ENCODE peak calls at places on chromosomes 16 and 17, in four cellular contexts. U is esophagus squamous epithelium, X is PC-9, M is MM.1S. Z is an unnamed sample. For H3K4me1, the result is how much of the 10 kb centered on the place peaks cover.

GRCh38 chr16:1338119-1338730 is 4.8 kb downstream of the BAIAP3 start:
- DNase-seq in U (no peak), X (peak), M (no peak), Z (no peak)

GRCh38 chr16:19136549-19137196 is 22.9 kb downstream of the ITPRIPL2 start:
- DNase-seq in U (no peak), X (peak), M (no peak), Z (no peak)

GRCh38 chr16:58107228-58107627 is 22.0 kb downstream of the CFAP20 start:
- DNase-seq in U (no peak), X (no peak), M (no peak), Z (no peak)

GRCh38 chr16:46785076-46785845 is 37.1 kb upstream of the MYLK3 start:
- DNase-seq in U (no peak), X (no peak), M (no peak), Z (no peak)

GRCh38 chr17:74592087-74592990 is at the start of gene CD300LD:
- DNase-seq in U (no peak), X (no peak), M (no peak), Z (no peak)

GRCh38 chr16:80804451-80805383 is at the start of gene CDYL2:
- DNase-seq in U (no peak), X (no peak), M (peak), Z (peak)

GRCh38 chr16:49495151-49495566 is 121.6 kb downstream of the C16orf78 start:
- DNase-seq in U (no peak), X (no peak), M (no peak), Z (no peak)

GRCh38 chr17:79842656-79843474 is 3.6 kb upstream of the CBX4 start:
- DNase-seq in U (no peak), X (no peak), M (no peak), Z (no peak)

GRCh38 chr17:21549107-21549687 is 143.1 kb upstream of the KCNJ18 start:
- DNase-seq in U (no peak), X (no peak), M (no peak), Z (no peak)

GRCh38 chr17:13786000-13786598 is 184.4 kb upstream of the HS3ST3A1 start:
- DNase-seq in U (no peak), X (no peak), M (no peak), Z (no peak)

GRCh38 chr16:28537964-28538732 is 626 bp downstream of the NUPR1 start:
- DNase-seq in U (no peak), X (no peak), M (no peak), Z (peak)

GRCh38 chr17:14038206-14038605 is 31.1 kb upstream of the COX10 start:
- DNase-seq in U (no peak), X (no peak), M (no peak), Z (no peak)

GRCh38 chr17:80426671-80427326 is 11.8 kb downstream of the ENDOV start:
- DNase-seq in U (no peak), X (no peak), M (peak), Z (peak)

GRCh38 chr17:879546-879945 is 97.4 kb downstream of the MRM3 start:
- DNase-seq in U (no peak), X (peak), M (peak), Z (peak)

GRCh38 chr17:79620207-79621038 is 9.6 kb upstream of the RBFOX3 start:
- DNase-seq in U (no peak), X (no peak), M (no peak), Z (peak)

GRCh38 chr17:75771334-75772281 is 6.6 kb upstream of the GALK1 start:
- DNase-seq in U (no peak), X (no peak), M (no peak), Z (peak)

GRCh38 chr16:9364721-9365693 is 273.6 kb downstream of the HAPSTR1 start:
- DNase-seq in U (no peak), X (no peak), M (no peak), Z (peak)

GRCh38 chr17:77736721-77737120 is 221.8 kb upstream of the TNRC6C start:
- DNase-seq in U (no peak), X (no peak), M (no peak), Z (peak)

GRCh38 chr17:50946223-50946890 is 80.2 kb upstream of the TOB1 start:
- DNase-seq in U (no peak), X (peak), M (no peak), Z (peak)

GRCh38 chr17:42337442-42337841 is 49.1 kb downstream of the STAT5A start:
- DNase-seq in U (no peak), X (no peak), M (no peak), Z (no peak)

GRCh38 chr16:72786606-72787005 is 261.3 kb downstream of the ZFHX3 start:
- DNase-seq in U (no peak), X (no peak), M (no peak), Z (no peak)

GRCh38 chr16:4800290-4801041 is 2.0 kb downstream of the ROGDI start:
- DNase-seq in U (no peak), X (no peak), M (no peak), Z (peak)

GRCh38 chr17:57554826-57555635 is 190.1 kb downstream of the CCDC182 start:
- DNase-seq in U (no peak), X (no peak), M (no peak), Z (no peak)

GRCh38 chr16:88691129-88691813 is 5.0 kb upstream of the SNAI3 start:
- DNase-seq in U (no peak), X (no peak), M (no peak), Z (no peak)

GRCh38 chr17:19728114-19728495 is 11.7 kb upstream of the SLC47A2 start:
- DNase-seq in U (no peak), X (peak), M (no peak), Z (peak)

GRCh38 chr17:11182430-11182829 is 58.6 kb upstream of the SHISA6 start:
- DNase-seq in U (no peak), X (no peak), M (no peak), Z (no peak)

GRCh38 chr16:20969386-20969785 is 68.8 kb downstream of the LYRM1 start:
- DNase-seq in U (no peak), X (no peak), M (no peak), Z (no peak)

GRCh38 chr16:23182675-23183485 is at the start of gene SCNN1G:
- DNase-seq in U (no peak), X (no peak), M (peak), Z (no peak)

GRCh38 chr17:10294162-10294561 is 78.6 kb downstream of the MYH13 start:
- DNase-seq in U (no peak), X (no peak), M (no peak), Z (no peak)

GRCh38 chr17:8122391-8122922 is 1.4 kb downstream of the HES7 start:
- DNase-seq in U (no peak), X (no peak), M (no peak), Z (no peak)

GRCh38 chr16:8854298-8854948 is 14.4 kb downstream of the CARHSP1 start:
- DNase-seq in U (no peak), X (no peak), M (no peak), Z (no peak)

GRCh38 chr16:66551788-66552287 is 538 bp upstream of the CKLF start:
- DNase-seq in U (no peak), X (no peak), M (peak), Z (no peak)

GRCh38 chr17:45780921-45781320 is 3.2 kb upstream of the CRHR1 start:
- DNase-seq in U (no peak), X (no peak), M (no peak), Z (no peak)

GRCh38 chr17:56125830-56126819 is 27.1 kb upstream of the ANKFN1 start:
- DNase-seq in U (no peak), X (no peak), M (no peak), Z (no peak)

GRCh38 chr17:48558057-48558456 is 13.1 kb upstream of the HOXB2 start:
- DNase-seq in U (no peak), X (no peak), M (no peak), Z (no peak)
- H3K4me3 ChIP-seq in U (peak), X (no peak), M (no peak), Z (no peak)

DNA sequence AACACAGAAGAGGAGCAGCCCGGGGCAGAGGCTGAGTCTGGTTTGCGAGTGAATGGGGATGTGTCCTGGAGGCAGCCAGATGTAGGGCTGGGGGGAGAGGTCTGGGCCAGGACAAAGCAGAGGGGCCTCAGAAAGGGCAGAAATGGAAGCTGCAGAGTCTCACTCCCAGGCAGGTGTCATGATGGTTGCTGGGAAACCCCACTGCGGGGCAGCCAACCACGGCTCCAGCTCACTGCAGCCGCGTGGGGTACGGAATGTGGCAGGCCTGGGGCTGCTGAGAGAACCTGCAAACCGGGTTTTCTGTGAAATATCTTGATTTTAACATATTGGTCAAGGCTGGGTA is 57.8 kb downstream of the PRMT7 start:
- DNase-seq in U (no peak), X (no peak), M (peak), Z (peak)
- H3K27ac ChIP-seq in U (no peak), X (no peak), M (peak), Z (no peak)

DNA sequence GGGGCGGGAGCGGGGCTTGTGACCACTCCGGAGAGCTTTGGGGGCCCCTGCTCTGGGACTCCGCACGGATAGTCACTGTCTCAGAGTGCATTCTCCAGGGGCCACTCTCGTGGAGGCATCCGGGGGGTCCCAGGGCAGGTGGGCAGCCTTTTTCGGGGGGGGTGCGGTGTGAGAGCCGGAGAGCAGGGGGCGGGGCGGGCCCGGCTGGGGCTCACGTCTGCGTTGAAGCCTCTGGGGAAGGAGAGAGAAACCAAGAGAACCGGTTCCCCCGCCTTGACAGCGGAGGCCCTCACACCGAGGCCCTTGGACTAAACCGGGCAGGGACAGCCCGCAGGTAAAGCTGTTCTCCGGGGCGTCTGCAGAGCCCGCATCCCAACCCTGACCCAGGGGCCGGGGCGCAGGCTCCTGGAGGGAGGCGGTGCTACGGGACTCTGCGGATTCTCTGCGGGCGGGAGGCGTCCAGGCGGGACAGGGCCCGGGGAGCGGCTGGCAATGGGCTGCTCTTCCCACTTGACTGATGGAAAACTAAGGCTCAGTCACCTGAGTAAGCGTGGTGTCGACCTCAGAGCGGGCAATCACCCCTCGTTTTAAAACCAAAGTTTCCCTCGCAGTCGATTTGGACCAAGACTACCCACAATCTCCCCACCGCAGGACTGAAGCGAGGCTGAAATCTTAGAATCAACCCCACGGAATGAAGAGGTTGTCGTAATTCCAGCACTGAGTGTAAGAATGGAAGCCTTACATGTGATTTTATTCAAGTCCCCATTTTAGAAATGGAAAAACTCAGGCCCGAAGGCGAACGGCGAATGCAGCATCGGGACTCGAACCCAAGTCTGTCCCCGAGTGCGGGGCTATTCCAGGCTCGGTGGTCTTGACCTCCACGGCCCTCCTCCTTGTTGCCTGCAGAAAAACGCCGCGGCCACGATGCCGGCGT is 49.6 kb upstream of the AMZ2 start:
- DNase-seq in U (no peak), X (peak), M (no peak), Z (no peak)
- H3K4me1 ChIP-seq in U (half or more), X (under half), M (under half), Z (under half)

DNA sequence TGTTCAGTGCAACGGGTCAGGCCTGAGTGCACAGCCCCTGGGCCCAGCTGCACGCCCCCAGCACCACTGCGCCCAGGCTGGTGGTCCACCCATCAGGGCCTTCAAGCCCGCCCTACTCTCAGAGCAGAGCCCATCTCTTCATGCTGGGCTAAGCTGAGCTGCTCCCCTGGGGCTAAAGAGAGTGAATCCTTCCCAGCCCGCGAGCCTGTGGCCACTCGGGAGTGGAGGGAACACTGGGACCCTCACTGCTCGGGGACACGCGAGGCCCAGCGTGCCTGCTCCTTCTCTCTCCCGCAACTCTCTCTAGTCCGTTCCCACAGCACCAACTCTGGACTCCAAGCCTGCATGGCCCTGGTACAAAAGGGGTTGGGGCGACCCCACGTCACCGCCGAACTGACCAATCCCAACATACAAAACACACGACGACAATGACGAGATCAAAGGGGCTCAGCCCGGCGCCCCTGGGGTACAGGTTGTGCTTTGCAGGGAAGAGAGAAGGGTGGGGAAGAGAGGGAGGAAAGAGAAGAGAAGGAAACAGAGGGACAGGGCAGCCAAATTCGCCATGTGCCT is 4.1 kb upstream of the SIRT7 start:
- DNase-seq in U (no peak), X (no peak), M (no peak), Z (no peak)
- H3K4me3 ChIP-seq in U (no peak), X (no peak), M (no peak), Z (no peak)

GRCh38 chr17:82216301-82217119 is 3.9 kb upstream of the CCDC57 start:
- DNase-seq in U (no peak), X (peak), M (peak), Z (peak)

GRCh38 chr17:82219083-82219482 is 6.4 kb upstream of the CCDC57 start:
- DNase-seq in U (no peak), X (no peak), M (no peak), Z (no peak)

GRCh38 chr17:82217120-82217529 is 4.5 kb upstream of the CCDC57 start:
- DNase-seq in U (no peak), X (no peak), M (no peak), Z (peak)

GRCh38 chr17:82218349-82219075 is 5.9 kb upstream of the CCDC57 start:
- DNase-seq in U (no peak), X (no peak), M (no peak), Z (no peak)

DNA sequence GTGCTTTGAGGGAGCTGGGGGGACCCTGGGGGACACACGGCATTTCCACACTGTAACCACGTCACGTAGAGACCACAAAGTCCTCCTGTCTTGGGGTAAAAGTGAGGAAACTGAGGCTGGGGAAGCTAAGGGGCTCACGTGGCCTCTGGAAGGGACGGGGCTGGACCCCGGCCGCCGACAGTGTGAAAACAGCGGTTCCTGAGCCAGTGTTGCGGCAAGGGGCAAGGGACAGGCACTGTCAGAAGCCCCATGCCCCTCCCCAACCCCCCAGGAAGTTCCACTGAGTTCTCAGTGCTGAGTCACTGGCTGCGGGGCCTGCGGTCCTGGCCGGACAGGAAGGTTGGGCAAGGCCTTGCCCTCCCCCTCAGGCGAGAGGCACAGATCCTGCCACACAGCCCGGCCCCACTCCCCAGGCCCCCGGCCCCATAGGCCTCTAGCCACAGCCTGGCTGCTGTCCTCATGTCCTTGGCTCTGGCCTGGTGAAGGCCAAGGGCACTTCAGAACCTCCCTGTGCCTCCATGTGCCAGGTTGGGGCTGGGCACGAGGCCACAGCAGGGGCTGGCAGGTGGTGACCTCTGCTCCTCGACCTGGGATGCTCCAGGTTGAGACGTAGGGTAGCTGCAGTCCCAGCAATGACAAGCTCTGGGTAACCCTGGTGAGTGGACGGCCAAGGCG is 5.0 kb upstream of the CCDC57 start:
- DNase-seq in U (no peak), X (peak), M (no peak), Z (peak)
- H3K27ac ChIP-seq in U (peak), X (peak), M (no peak), Z (peak)

Z was measured in right lobe of liver.